ENCODE peak calls at places on chromosome 11, in four cellular contexts. P is activated CD4-positive, alpha-beta T cell treated with anti-CD3 and anti-CD28 coated beads for 24 hours; L is pancreas; S is AG08395. W is an unnamed sample.

GRCh38 chr11:64688534-64688982 is 34.4 kb downstream of the NRXN2 start:
- DNase-seq in P (peak), L (peak), S (peak), W (peak)

GRCh38 chr11:116601734-116602636 is 170.8 kb downstream of the BUD13 start:
- DNase-seq in P (no peak), L (no peak), S (no peak), W (no peak)

GRCh38 chr11:131409307-131409706 is 38.9 kb downstream of the NTM start:
- DNase-seq in P (no peak), L (no peak), S (no peak), W (no peak)

GRCh38 chr11:45331839-45332485 is 45.8 kb upstream of the SYT13 start:
- DNase-seq in P (no peak), L (no peak), S (no peak), W (no peak)

GRCh38 chr11:40276960-40277359 is 1182.5 kb downstream of the LRRC4C start:
- DNase-seq in P (no peak), L (no peak), S (no peak), W (no peak)

GRCh38 chr11:1785749-1786261 is 22.1 kb upstream of the CTSD start:
- DNase-seq in P (no peak), L (no peak), S (peak), W (no peak)

GRCh38 chr11:12885717-12886226 is 123.3 kb upstream of the RASSF10 start:
- DNase-seq in P (no peak), L (no peak), S (no peak), W (no peak)

GRCh38 chr11:92845390-92846185 is 123.9 kb upstream of the MTNR1B start:
- DNase-seq in P (no peak), L (no peak), S (no peak), W (no peak)

GRCh38 chr11:36251716-36252307 is 37.4 kb downstream of the COMMD9 start:
- DNase-seq in P (no peak), L (no peak), S (no peak), W (no peak)

W was measured in NK-92 treated with Interleukin-12 subunit alpha and Interleukin-12 subunit beta, amount 100 ng/mL, for 24 hours.